ENCODE peak calls at places on chromosomes 11 and 22, in nine cellular contexts. M is HCT116, F is heart left ventricle, Y is left ventricle myocardium inferior, J is A549, H is cardiac fibroblast, Z is mucosa of descending colon, V is stomach, A is uterus. T is an unnamed sample.

GRCh38 chr11:130904380-130904779 is 11.9 kb downstream of the SNX19 start:
- DNase-seq in Y (no peak), F (no peak), J (no peak), A (no peak), V (no peak), Z (no peak), M (no peak), H (no peak), T (no peak)

GRCh38 chr22:29704528-29705285 is 15.1 kb upstream of the CABP7 start:
- DNase-seq in J (no peak), M (no peak), Z (no peak), A (no peak), Y (no peak), F (no peak), H (peak; percentile 19), V (peak; percentile 46), T (no peak)

GRCh38 chr11:66543263-66544107 is 2.4 kb downstream of the ZDHHC24 start:
- DNase-seq in J (no peak), F (no peak), Z (peak; percentile 85), M (no peak), V (peak; percentile 47), A (peak; percentile 48), H (peak; percentile 65), Y (peak; percentile 28), T (peak; percentile 85)

GRCh38 chr22:36193577-36193976 is 8.0 kb downstream of the APOL4 start:
- DNase-seq in F (no peak), J (no peak), H (no peak), A (no peak), Z (no peak), M (no peak), Y (no peak), V (no peak), T (no peak)

GRCh38 chr11:38014405-38014804 is 1416.4 kb upstream of the RAG2 start:
- DNase-seq in V (no peak), Y (no peak), M (no peak), J (no peak), H (peak; percentile 92), Z (no peak), A (no peak), F (no peak), T (no peak)

GRCh38 chr11:102411142-102411541 is 41.4 kb downstream of the TMEM123 start:
- DNase-seq in J (no peak), M (no peak), H (no peak), A (no peak), Z (no peak), Y (no peak), F (no peak), V (no peak), T (no peak)

GRCh38 chr11:91243630-91244029 is 981.0 kb upstream of the FAT3 start:
- DNase-seq in F (no peak), A (no peak), M (no peak), J (no peak), H (peak; percentile 20), V (no peak), Y (no peak), Z (no peak), T (no peak)

GRCh38 chr22:19820880-19821522 is 33.7 kb downstream of the GNB1L start:
- DNase-seq in J (no peak), V (peak; percentile 19), A (no peak), Z (peak; percentile 27), H (no peak), F (peak; percentile 45), Y (no peak), M (no peak), T (no peak)

GRCh38 chr11:1307998-1308744 is 1.3 kb downstream of the TOLLIP start:
- DNase-seq in V (peak; percentile 53), H (no peak), F (no peak), Y (no peak), M (no peak), J (no peak), Z (no peak), A (peak; percentile 14), T (no peak)

GRCh38 chr22:35436421-35436820 is 36.5 kb downstream of the MCM5 start:
- DNase-seq in V (no peak), Y (no peak), Z (no peak), H (no peak), J (no peak), M (no peak), A (no peak), F (no peak), T (no peak)

GRCh38 chr22:36900880-36901279 is 12.5 kb upstream of the CSF2RB start:
- DNase-seq in Y (no peak), J (no peak), M (no peak), F (no peak), A (no peak), V (no peak), Z (no peak), H (peak; percentile 53), T (no peak)

GRCh38 chr11:66744485-66745355 is 15.7 kb upstream of the SPTBN2 start:
- DNase-seq in H (peak; percentile 65), M (peak; percentile 49), J (peak; percentile 94), F (peak; percentile 94), A (peak; percentile 84), Z (peak; percentile 91), Y (peak; percentile 84), V (peak; percentile 88), T (peak; percentile 85)

GRCh38 chr22:17563936-17564391 is 666 bp downstream of the SLC25A18 start:
- DNase-seq in A (peak; percentile 65), H (peak; percentile 80), J (no peak), V (no peak), F (no peak), Z (no peak), M (no peak), Y (no peak), T (no peak)
- H3K4me3 ChIP-seq in A (no peak overlapping the region), H (no peak overlapping the region), J (no peak overlapping the region), V (no peak overlapping the region), F (no peak overlapping the region), Z (no peak overlapping the region), M (no peak overlapping the region), Y (peak overlapping the region; percentile 44), T (no peak overlapping the region)

GRCh38 chr11:119763071-119763715 is 34.2 kb upstream of the NECTIN1 start:
- DNase-seq in Y (no peak), J (no peak), F (no peak), Z (no peak), A (no peak), H (no peak), M (no peak), V (no peak), T (no peak)
- H3K4me3 ChIP-seq in Y (no peak overlapping the region), J (no peak overlapping the region), F (no peak overlapping the region), Z (no peak overlapping the region), A (no peak overlapping the region), H (no peak overlapping the region), M (no peak overlapping the region), V (no peak overlapping the region), T (no peak overlapping the region)

GRCh38 chr22:46613606-46613997 is 6.6 kb upstream of the GRAMD4 start:
- DNase-seq in Z (peak; percentile 80), H (peak; percentile 49), A (no peak), J (no peak), V (no peak), F (peak; percentile 72), M (no peak), Y (no peak), T (peak; percentile 78)
- H3K4me3 ChIP-seq in Z (no peak overlapping the region), H (no peak overlapping the region), A (no peak overlapping the region), J (no peak overlapping the region), V (peak overlapping the region; percentile 24), F (no peak overlapping the region), M (no peak overlapping the region), Y (peak overlapping the region; percentile 25), T (peak overlapping the region; percentile 10)

DNA sequence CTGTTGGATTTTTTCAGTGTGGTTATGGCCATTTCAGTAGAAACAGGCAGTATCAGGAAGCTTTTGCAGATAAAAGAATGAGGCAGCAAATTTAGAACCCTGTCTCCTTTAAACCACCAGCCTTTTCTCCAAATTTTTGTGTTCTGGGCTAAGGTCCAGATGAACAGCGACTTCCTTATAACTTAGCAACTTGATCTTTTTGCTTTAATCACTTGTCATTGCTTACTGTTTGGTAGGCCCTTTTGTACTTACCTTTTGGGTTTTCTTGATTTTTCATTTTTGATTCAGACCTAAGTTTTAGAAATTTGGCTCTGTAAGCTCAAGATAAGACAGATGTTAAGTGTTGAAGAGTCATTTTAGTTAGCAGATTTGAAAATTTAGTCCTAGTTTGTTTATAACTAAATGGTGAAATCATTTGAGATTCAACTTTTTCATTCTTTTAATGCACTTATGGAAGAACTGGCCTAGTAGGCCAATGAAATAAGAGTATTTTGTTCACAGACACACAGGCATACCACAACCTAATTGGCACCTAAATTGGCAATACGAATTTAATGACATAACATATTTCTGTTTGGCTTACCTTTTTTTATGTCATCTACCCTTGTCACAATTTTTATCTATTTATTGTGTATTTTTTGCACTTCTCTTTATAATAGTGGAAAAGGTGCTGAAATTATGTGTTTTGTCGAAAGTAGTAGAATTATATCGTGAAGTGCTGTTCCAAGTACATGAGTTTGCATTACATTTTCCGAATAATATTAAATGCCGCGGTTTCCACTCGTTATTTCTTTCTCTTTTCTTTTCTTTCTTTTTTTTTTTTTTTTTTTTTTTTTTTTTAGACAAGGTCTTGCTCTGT is 2.1 kb downstream of the RTN3 start:
- DNase-seq in M (no peak), A (no peak), F (no peak), Y (no peak), Z (no peak), J (no peak), H (peak; percentile 60), V (no peak), T (no peak)
- H3K4me3 ChIP-seq in M (no peak overlapping the region), A (peak overlapping the region; percentile 70), F (peak overlapping the region; percentile 91), Y (peak overlapping the region; percentile 81), Z (no peak overlapping the region), J (peak overlapping the region; percentile 82), H (peak overlapping the region; percentile 97), V (peak overlapping the region; percentile 80), T (peak overlapping the region; percentile 92)

GRCh38 chr11:62127426-62127825 is 3.6 kb downstream of the INCENP start:
- DNase-seq in F (no peak), M (no peak), J (no peak), Z (no peak), H (no peak), A (no peak), V (no peak), Y (no peak), T (no peak)

GRCh38 chr11:62124186-62125113 is 639 bp downstream of the INCENP start:
- DNase-seq in Y (peak; percentile 32), M (no peak), A (no peak), H (peak; percentile 32), F (no peak), V (no peak), Z (no peak), J (peak; percentile 25), T (no peak)

GRCh38 chr11:62125316-62125715 is 1.5 kb downstream of the INCENP start:
- DNase-seq in V (no peak), A (no peak), Z (no peak), J (no peak), F (no peak), M (no peak), Y (no peak), H (no peak), T (no peak)

GRCh38 chr11:62123669-62124185 is at the start of gene INCENP:
- DNase-seq in V (peak; percentile 96), M (peak; percentile 97), Y (peak; percentile 96), J (peak; percentile 98), Z (peak; percentile 98), H (peak; percentile 99), A (peak; percentile 94), F (peak; percentile 97), T (peak; percentile 98)

GRCh38 chr11:62125881-62126280 is 2.1 kb downstream of the INCENP start:
- DNase-seq in J (no peak), V (no peak), F (no peak), M (no peak), A (no peak), Z (no peak), Y (no peak), H (no peak), T (no peak)
- H3K4me3 ChIP-seq in J (no peak overlapping the region), V (no peak overlapping the region), F (no peak overlapping the region), M (no peak overlapping the region), A (no peak overlapping the region), Z (no peak overlapping the region), Y (no peak overlapping the region), H (no peak overlapping the region), T (no peak overlapping the region)

GRCh38 chr22:38246046-38246658 is 26.7 kb downstream of the TMEM184B start:
- DNase-seq in Z (no peak), F (no peak), A (no peak), H (no peak), M (no peak), Y (no peak), V (no peak), J (no peak), T (no peak)
- H3K4me3 ChIP-seq in Z (no peak overlapping the region), F (no peak overlapping the region), A (no peak overlapping the region), H (no peak overlapping the region), M (no peak overlapping the region), Y (no peak overlapping the region), V (no peak overlapping the region), J (no peak overlapping the region), T (no peak overlapping the region)

T was measured in left lung.